ENCODE peak calls at places on chromosomes 2 and 18, in ten cellular contexts. K, F, M, I, T, P, J, S, U and B are unnamed samples.

GRCh38 chr2:25539141-25539540 is 134.2 kb downstream of the DTNB start:
- DNase-seq in T (no peak), K (no peak), P (no peak), U (no peak), J (no peak), F (no peak), I (no peak), S (no peak), M (peak; percentile 85), B (no peak)

GRCh38 chr2:242038166-242038927 is 168.8 kb downstream of the RTP5 start:
- DNase-seq in U (no peak), I (no peak), M (no peak), F (no peak), J (no peak), S (no peak), T (no peak), K (no peak), P (no peak), B (no peak)

GRCh38 chr18:63405986-63406385 is 16.3 kb downstream of the VPS4B start:
- DNase-seq in J (no peak), S (no peak), I (no peak), F (no peak), T (no peak), M (no peak), U (no peak), K (no peak), P (no peak), B (no peak)

GRCh38 chr2:121241466-121241865 is 43.5 kb downstream of the TFCP2L1 start:
- DNase-seq in F (no peak), K (no peak), M (no peak), T (no peak), P (no peak), J (no peak), U (no peak), S (no peak), I (no peak), B (no peak)

GRCh38 chr2:12663306-12664037 is 53.3 kb upstream of the TRIB2 start:
- DNase-seq in K (no peak), U (no peak), S (no peak), T (no peak), F (no peak), P (no peak), I (no peak), M (no peak), J (no peak), B (no peak)

GRCh38 chr2:235330775-235331438 is 162.9 kb upstream of the AGAP1 start:
- DNase-seq in F (no peak), U (peak; percentile 93), M (peak; percentile 96), S (peak; percentile 38), P (no peak), J (no peak), I (peak; percentile 81), K (no peak), T (peak; percentile 58), B (no peak)

GRCh38 chr2:112941753-112942653 is 31.0 kb downstream of the IL37 start:
- DNase-seq in J (peak; percentile 16), I (peak; percentile 61), K (peak; percentile 52), M (peak; percentile 63), T (peak; percentile 90), F (peak; percentile 68), U (peak; percentile 74), P (peak; percentile 86), S (peak; percentile 41), B (peak; percentile 68)

GRCh38 chr2:126894585-126895182 is 4.0 kb upstream of the TEX51 start:
- DNase-seq in U (no peak), T (no peak), K (no peak), M (no peak), I (no peak), P (no peak), J (no peak), S (no peak), F (no peak), B (no peak)

GRCh38 chr2:218569661-218570500 is 1.2 kb downstream of the CNOT9 start:
- DNase-seq in J (no peak), F (no peak), S (no peak), K (no peak), M (peak; percentile 58), I (no peak), P (no peak), T (peak; percentile 16), U (no peak), B (peak; percentile 64)

GRCh38 chr2:240060977-240061591 is 7.8 kb upstream of the OR6B3 start:
- DNase-seq in T (peak; percentile 62), S (no peak), J (peak; percentile 13), P (peak; percentile 62), U (peak; percentile 32), I (peak; percentile 8), M (peak; percentile 27), K (no peak), F (peak; percentile 54), B (peak; percentile 58)

GRCh38 chr18:7545734-7546133 is 21.4 kb upstream of the PTPRM start:
- DNase-seq in I (no peak), M (no peak), U (no peak), S (no peak), F (no peak), J (no peak), K (no peak), P (no peak), T (no peak), B (no peak)

GRCh38 chr18:70991577-70991976 is 702.7 kb downstream of the SOCS6 start:
- DNase-seq in S (no peak), F (no peak), M (peak; percentile 47), K (no peak), U (no peak), I (no peak), P (no peak), J (no peak), T (no peak), B (no peak)

GRCh38 chr2:203238711-203239526 is at the start of gene CYP20A1:
- DNase-seq in M (peak; percentile 96), J (peak; percentile 97), I (peak; percentile 95), S (peak; percentile 87), T (peak; percentile 98), K (peak; percentile 97), F (peak; percentile 94), P (peak; percentile 98), U (peak; percentile 89), B (peak; percentile 98)

GRCh38 chr2:203809991-203810510 is 57.5 kb upstream of the CTLA4 start:
- DNase-seq in J (no peak), U (no peak), P (no peak), M (no peak), I (no peak), K (no peak), T (no peak), F (no peak), S (no peak), B (no peak)

GRCh38 chr2:201781583-201782051 is 884 bp upstream of the ALS2 start:
- DNase-seq in I (no peak), U (no peak), S (peak; percentile 20), J (no peak), F (peak; percentile 27), P (peak; percentile 31), T (no peak), M (no peak), K (no peak), B (peak; percentile 55)

GRCh38 chr2:204507636-204508035 is 37.6 kb upstream of the PARD3B start:
- DNase-seq in K (no peak), I (no peak), F (no peak), P (no peak), J (no peak), T (no peak), M (no peak), U (no peak), S (no peak), B (no peak)

GRCh38 chr2:110095994-110096633 is 19.5 kb downstream of the MALL start:
- DNase-seq in T (no peak), F (no peak), J (no peak), I (no peak), S (no peak), P (no peak), K (no peak), U (no peak), M (no peak), B (no peak)

GRCh38 chr18:11955299-11956029 is 25.8 kb upstream of the IMPA2 start:
- DNase-seq in J (no peak), T (no peak), I (peak; percentile 63), F (no peak), S (peak; percentile 17), U (peak; percentile 78), K (peak; percentile 36), P (no peak), M (peak; percentile 91), B (peak; percentile 41)